ENCODE peak calls at places on chromosomes 16 and 17, in eight cellular contexts. V is brain microvascular endothelial cell; I is body of pancreas; S is thyroid gland; C is Panc1; D is endodermal cell; Y is effector memory CD4-positive, alpha-beta T cell; Z is colonic mucosa. J is an unnamed sample.

GRCh38 chr17:41814195-41814594 is 1.4 kb downstream of the FKBP10 start:
- DNase-seq in V (no peak), I (no peak), S (peak), C (no peak), D (no peak), Y (no peak), Z (no peak), J (no peak)

GRCh38 chr17:70608193-70608592 is 438.9 kb downstream of the KCNJ2 start:
- DNase-seq in V (no peak), I (no peak), S (no peak), C (no peak), D (no peak), Y (no peak), Z (no peak), J (no peak)

GRCh38 chr16:85513180-85513579 is 99.9 kb upstream of the GSE1 start:
- DNase-seq in V (no peak), I (no peak), S (no peak), C (no peak), D (no peak), Y (no peak), Z (no peak), J (no peak)

GRCh38 chr17:51961689-51962088 is 196.8 kb downstream of the CA10 start:
- DNase-seq in V (no peak), I (no peak), S (no peak), C (no peak), D (no peak), Y (no peak), Z (no peak), J (no peak)

GRCh38 chr17:28550858-28551257 is 1.6 kb downstream of the UNC119 start:
- DNase-seq in V (no peak), I (no peak), S (no peak), C (no peak), D (no peak), Y (no peak), Z (no peak), J (no peak)

GRCh38 chr16:69112285-69113129 is 7.1 kb downstream of the HAS3 start:
- DNase-seq in V (peak), I (peak), S (peak), C (no peak), D (peak), Y (no peak), Z (peak), J (peak)

GRCh38 chr17:12422632-12423031 is 243.1 kb upstream of the MYOCD start:
- DNase-seq in V (no peak), I (peak), S (peak), C (no peak), D (no peak), Y (no peak), Z (no peak), J (no peak)

GRCh38 chr17:71985111-71986039 is 135.4 kb upstream of the SOX9 start:
- DNase-seq in V (no peak), I (no peak), S (no peak), C (no peak), D (no peak), Y (no peak), Z (no peak), J (no peak)

GRCh38 chr17:82300707-82301270 is 16.6 kb downstream of the CD7 start:
- DNase-seq in V (no peak), I (peak), S (peak), C (no peak), D (peak), Y (no peak), Z (peak), J (peak)

GRCh38 chr16:90046971-90047713 is 27.9 kb upstream of the DBNDD1 start:
- DNase-seq in V (no peak), I (peak), S (peak), C (no peak), D (peak), Y (no peak), Z (no peak), J (no peak)

GRCh38 chr17:41984454-41984853 is 17.9 kb downstream of the CNP start:
- DNase-seq in V (no peak), I (no peak), S (no peak), C (no peak), D (no peak), Y (no peak), Z (no peak), J (no peak)

GRCh38 chr16:75957870-75958269 is 231.6 kb upstream of the CPHXL start:
- DNase-seq in V (no peak), I (no peak), S (no peak), C (no peak), D (no peak), Y (no peak), Z (no peak), J (no peak)
- H3K4me3 ChIP-seq in V (no peak), I (no peak), S (no peak), C (no peak), D (no peak), Y (no peak), Z (no peak), J (no peak)

DNA sequence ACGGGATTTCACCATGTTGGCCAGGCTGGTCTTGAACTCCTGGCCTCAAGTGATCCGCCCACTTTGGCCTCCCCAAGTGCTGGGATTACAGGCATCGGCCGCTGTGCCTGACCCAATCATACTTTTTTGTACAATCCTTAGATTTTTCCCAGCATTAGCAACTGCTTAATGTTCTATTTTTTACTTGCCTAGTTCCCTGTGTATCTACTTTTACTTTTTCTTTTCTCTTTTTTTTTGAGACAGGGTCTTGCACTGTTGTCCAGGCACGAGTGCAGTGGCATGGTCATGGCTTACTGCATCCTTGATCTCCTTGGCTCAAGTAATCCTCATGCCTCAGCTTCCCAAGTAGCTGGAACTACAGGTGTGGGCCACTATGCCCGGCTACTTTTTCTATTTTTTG is 9.5 kb downstream of the GRB2 start:
- DNase-seq in V (no peak), I (no peak), S (no peak), C (no peak), D (peak), Y (no peak), Z (no peak), J (no peak)
- H3K4me3 ChIP-seq in V (no peak), I (no peak), S (no peak), C (no peak), D (no peak), Y (no peak), Z (no peak), J (no peak)

GRCh38 chr16:87363771-87364476 is 19.7 kb downstream of the FBXO31 start:
- DNase-seq in V (no peak), I (peak), S (peak), C (no peak), D (no peak), Y (no peak), Z (no peak), J (peak)
- H3K4me3 ChIP-seq in V (no peak), I (no peak), S (no peak), C (no peak), D (no peak), Y (no peak), Z (no peak), J (no peak)

GRCh38 chr17:510223-510917 is 157.8 kb upstream of the RPH3AL start:
- DNase-seq in V (no peak), I (no peak), S (no peak), C (no peak), D (no peak), Y (no peak), Z (no peak), J (no peak)

GRCh38 chr17:512311-512710 is 159.7 kb upstream of the RPH3AL start:
- DNase-seq in V (no peak), I (no peak), S (no peak), C (no peak), D (no peak), Y (no peak), Z (no peak), J (no peak)

GRCh38 chr17:512926-513325 is 160.3 kb upstream of the RPH3AL start:
- DNase-seq in V (peak), I (peak), S (peak), C (no peak), D (no peak), Y (no peak), Z (no peak), J (no peak)

GRCh38 chr17:511833-512251 is 159.2 kb upstream of the RPH3AL start:
- DNase-seq in V (peak), I (no peak), S (no peak), C (no peak), D (no peak), Y (no peak), Z (no peak), J (no peak)

GRCh38 chr17:511001-511690 is 158.5 kb upstream of the RPH3AL start:
- DNase-seq in V (peak), I (no peak), S (no peak), C (no peak), D (no peak), Y (no peak), Z (no peak), J (no peak)
- H3K4me3 ChIP-seq in V (no peak), I (no peak), S (no peak), C (no peak), D (no peak), Y (no peak), Z (no peak), J (no peak)

GRCh38 chr16:20903116-20903888 is 2.7 kb downstream of the LYRM1 start:
- DNase-seq in V (no peak), I (no peak), S (no peak), C (no peak), D (no peak), Y (no peak), Z (no peak), J (no peak)

GRCh38 chr16:20902426-20902825 is 1.9 kb downstream of the LYRM1 start:
- DNase-seq in V (no peak), I (no peak), S (no peak), C (no peak), D (no peak), Y (no peak), Z (no peak), J (no peak)

GRCh38 chr16:20901068-20901440 is 483 bp downstream of the LYRM1 start:
- DNase-seq in V (no peak), I (no peak), S (no peak), C (no peak), D (no peak), Y (no peak), Z (no peak), J (peak)

GRCh38 chr16:20900299-20901067 is at the start of the genes DCUN1D3 and LYRM1:
- DNase-seq in V (peak), I (peak), S (peak), C (peak), D (peak), Y (peak), Z (peak), J (peak)

GRCh38 chr16:20901441-20902112 is 1.0 kb downstream of the LYRM1 start:
- DNase-seq in V (no peak), I (peak), S (peak), C (no peak), D (peak), Y (peak), Z (peak), J (peak)
- H3K4me3 ChIP-seq in V (peak), I (peak), S (peak), C (peak), D (peak), Y (peak), Z (peak), J (peak)

J was measured in small intestine.